ENCODE peak calls at places on chromosomes 4 and X, in nine cellular contexts. J is endothelial cell of umbilical vein, R is breast epithelium, L is upper lobe of left lung, B is HepG2, K is GM12878, U is HCT116, P is spleen, W is H1. C is an unnamed sample.

GRCh38 chrX:153441296-153441695 is 4.6 kb downstream of the TREX2 start:
- DNase-seq in J (no peak), R (peak), L (no peak), B (no peak), K (no peak), U (no peak), P (no peak), W (no peak), C (no peak)

GRCh38 chr4:929096-929765 is 2.9 kb downstream of the GAK start:
- DNase-seq in J (no peak), R (no peak), L (no peak), B (no peak), K (no peak), U (no peak), P (peak), W (no peak), C (no peak)

GRCh38 chr4:111836601-111837000 is 308.7 kb upstream of the FAM241A start:
- DNase-seq in J (no peak), R (no peak), L (no peak), B (no peak), K (no peak), U (no peak), P (no peak), W (no peak), C (no peak)

GRCh38 chr4:5036239-5036638 is 15.0 kb upstream of the STK32B start:
- DNase-seq in J (no peak), R (no peak), L (no peak), B (no peak), K (no peak), U (no peak), P (no peak), W (no peak), C (no peak)

GRCh38 chr4:137685357-137685756 is 153.1 kb upstream of the PCDH18 start:
- DNase-seq in J (no peak), R (no peak), L (no peak), B (no peak), K (no peak), U (no peak), P (no peak), W (no peak), C (no peak)

GRCh38 chr4:184408021-184408710 is 66.2 kb downstream of the IRF2 start:
- DNase-seq in J (peak), R (no peak), L (no peak), B (no peak), K (no peak), U (no peak), P (no peak), W (no peak), C (no peak)

GRCh38 chr4:15375707-15376106 is 52.1 kb upstream of the C1QTNF7 start:
- DNase-seq in J (no peak), R (no peak), L (no peak), B (no peak), K (no peak), U (no peak), P (no peak), W (no peak), C (no peak)

GRCh38 chrX:151711154-151711553 is 4.7 kb upstream of the FATE1 start:
- DNase-seq in J (no peak), R (no peak), L (no peak), B (no peak), K (no peak), U (no peak), P (peak), W (no peak), C (no peak)

GRCh38 chr4:118865091-118865708 is 23.5 kb upstream of the SYNPO2 start:
- DNase-seq in J (peak), R (peak), L (peak), B (peak), K (no peak), U (peak), P (no peak), W (no peak), C (peak)

GRCh38 chr4:102244878-102245535 is 100.3 kb downstream of the SLC39A8 start:
- DNase-seq in J (no peak), R (no peak), L (no peak), B (no peak), K (no peak), U (no peak), P (no peak), W (no peak), C (no peak)

GRCh38 chr4:100188829-100189228 is 1.4 kb downstream of the DDIT4L start:
- DNase-seq in J (no peak), R (no peak), L (no peak), B (no peak), K (no peak), U (no peak), P (no peak), W (no peak), C (no peak)

GRCh38 chrX:19513383-19513782 is 1.9 kb downstream of the MAP3K15 start:
- DNase-seq in J (no peak), R (no peak), L (peak), B (peak), K (no peak), U (no peak), P (peak), W (no peak), C (no peak)

GRCh38 chr4:139808381-139809206 is 143.0 kb downstream of the MGST2 start:
- DNase-seq in J (peak), R (no peak), L (no peak), B (peak), K (no peak), U (no peak), P (no peak), W (no peak), C (no peak)

GRCh38 chr4:168569066-168569908 is 72.4 kb downstream of the PALLD start:
- DNase-seq in J (peak), R (peak), L (peak), B (peak), K (no peak), U (peak), P (no peak), W (no peak), C (peak)

GRCh38 chr4:38605181-38605764 is 58.7 kb upstream of the KLF3 start:
- DNase-seq in J (no peak), R (no peak), L (no peak), B (no peak), K (no peak), U (no peak), P (no peak), W (no peak), C (no peak)

GRCh38 chr4:74311696-74312313 is 3.5 kb downstream of the EPGN start:
- DNase-seq in J (peak), R (no peak), L (no peak), B (peak), K (peak), U (peak), P (no peak), W (no peak), C (no peak)

GRCh38 chrX:1452497-1453389 is at the start of gene ASMTL:
- DNase-seq in J (peak), R (peak), L (peak), B (peak), K (peak), U (peak), P (peak), W (peak), C (peak)

GRCh38 chrX:1453951-1454785 is 1.5 kb upstream of the ASMTL start:
- DNase-seq in J (peak), R (peak), L (peak), B (peak), K (no peak), U (peak), P (peak), W (peak), C (peak)

GRCh38 chrX:1451676-1452496 is 823 bp downstream of the ASMTL start:
- DNase-seq in J (no peak), R (no peak), L (peak), B (no peak), K (no peak), U (no peak), P (peak), W (no peak), C (peak)

GRCh38 chrX:1451251-1451675 is 1.4 kb downstream of the ASMTL start:
- DNase-seq in J (no peak), R (no peak), L (peak), B (no peak), K (no peak), U (no peak), P (no peak), W (no peak), C (no peak)

DNA sequence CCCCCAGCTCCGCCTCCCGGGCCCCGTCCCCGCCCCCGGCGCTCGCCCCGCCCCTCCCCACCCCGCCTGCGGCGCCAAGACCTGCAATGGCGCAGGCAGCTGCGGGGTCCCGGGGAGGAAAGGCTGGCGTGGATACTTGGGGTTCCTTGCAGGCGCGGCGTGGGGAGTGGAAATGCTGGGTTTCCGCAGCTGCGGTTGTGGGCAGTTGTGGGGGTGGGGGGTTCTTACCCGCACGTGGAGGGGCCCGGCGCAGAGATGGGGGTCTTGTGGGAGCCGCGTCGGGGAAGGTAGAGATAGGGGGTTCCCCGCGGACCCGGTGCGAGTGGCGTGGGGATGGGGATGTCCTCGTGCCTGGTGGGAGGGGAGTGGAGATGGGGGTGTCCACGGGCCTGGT is 678 bp upstream of the ASMTL start:
- DNase-seq in J (no peak), R (no peak), L (no peak), B (no peak), K (no peak), U (no peak), P (peak), W (no peak), C (no peak)
- TF ChIP-seq POLR2A in J (no peak), R (no peak), L (no peak), B (no peak), K (peak), U (no peak), P (no peak), W (no peak), C (peak)

DNA sequence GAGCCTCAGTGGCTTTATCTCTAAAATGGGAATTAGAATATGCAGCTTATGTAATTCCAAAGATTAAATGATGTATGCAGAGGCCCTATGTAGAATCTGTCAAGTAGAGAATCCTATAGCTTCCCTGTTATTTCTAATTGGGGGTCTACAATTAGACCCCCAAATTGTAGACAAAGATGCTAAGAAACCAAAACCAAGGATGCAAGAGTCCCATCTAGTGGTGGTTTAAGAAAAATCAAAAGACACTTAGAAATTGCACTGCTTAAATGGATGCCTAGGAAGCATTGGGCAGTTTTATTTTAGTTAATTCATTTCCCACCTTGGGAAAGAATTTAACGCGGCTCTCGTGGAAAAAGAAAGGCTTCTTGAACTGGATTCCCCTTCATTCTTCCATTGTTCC is 115.2 kb downstream of the GABRA2 start:
- DNase-seq in J (no peak), R (no peak), L (no peak), B (peak), K (no peak), U (no peak), P (no peak), W (no peak), C (no peak)
- TF ChIP-seq CTCF in J (no peak), R (no peak), L (no peak), B (no peak), K (peak), U (no peak), P (no peak), W (peak), C (no peak)

GRCh38 chr4:25321703-25322102 is 9.1 kb downstream of the ZCCHC4 start:
- DNase-seq in J (no peak), R (no peak), L (no peak), B (no peak), K (no peak), U (no peak), P (no peak), W (no peak), C (no peak)

DNA sequence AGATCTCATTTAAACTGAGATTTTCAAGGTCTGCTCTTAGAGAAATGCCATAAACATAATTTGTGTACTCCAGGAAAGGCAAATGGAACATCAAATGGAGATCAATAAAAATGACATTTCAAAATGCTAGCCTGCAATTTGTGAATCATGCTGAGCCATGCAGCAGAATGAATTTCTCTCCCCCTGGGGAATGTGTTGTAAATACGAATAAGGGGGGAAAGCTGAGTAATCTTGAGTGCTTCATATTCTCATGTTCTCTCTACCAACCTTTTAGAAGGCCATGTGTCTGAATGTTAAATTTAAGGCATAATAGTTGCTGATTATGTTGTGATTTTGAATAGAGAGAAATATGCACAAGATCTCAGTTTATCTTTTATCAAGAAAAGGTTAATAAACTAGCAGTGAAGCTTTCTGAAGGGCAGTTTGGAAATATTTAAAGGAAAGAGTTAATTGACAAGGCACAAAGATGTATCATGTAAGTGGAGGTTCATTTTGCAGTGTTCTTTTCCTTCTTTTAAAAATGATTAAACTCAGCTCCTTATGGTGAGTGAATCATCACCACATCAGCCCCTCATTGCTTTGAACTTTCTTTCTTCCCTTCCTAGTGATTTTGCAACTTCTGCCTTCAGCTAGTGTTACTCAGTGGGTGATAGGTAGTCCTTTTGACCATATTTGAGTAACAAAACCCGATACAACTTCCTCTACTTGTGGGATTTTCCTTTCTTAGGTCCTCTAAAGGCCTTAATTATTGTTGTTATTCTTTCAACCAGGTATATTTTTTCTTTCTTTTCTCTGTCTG is 8.0 kb downstream of the ZCCHC4 start:
- DNase-seq in J (no peak), R (no peak), L (no peak), B (no peak), K (no peak), U (no peak), P (no peak), W (no peak), C (no peak)
- TF ChIP-seq POLR2AphosphoS5 in J (no peak), R (no peak), L (no peak), B (no peak), K (no peak), U (no peak), P (no peak), W (no peak), C (no peak)

GRCh38 chrX:40117715-40118285 is 20.0 kb upstream of the BCOR start:
- DNase-seq in J (no peak), R (no peak), L (no peak), B (no peak), K (no peak), U (no peak), P (no peak), W (no peak), C (no peak)
- TF ChIP-seq POLR2A in J (no peak), R (no peak), L (no peak), B (no peak), K (no peak), U (no peak), P (no peak), W (no peak), C (no peak)

C was measured in transverse colon.